ENCODE peak calls at places on chromosomes 4 and X, in nine cellular contexts. Q, F, X, C, K, U, P, O and A are unnamed samples.

GRCh38 chr4:15914291-15914690 is 24.2 kb downstream of the FGFBP1 start:
- DNase-seq in P (no peak), U (no peak), K (peak; percentile 54), Q (no peak), C (no peak), X (no peak), O (no peak), F (no peak), A (no peak)

GRCh38 chrX:10628906-10629305 is 8.5 kb upstream of the MID1 start:
- DNase-seq in K (no peak), P (no peak), U (no peak), F (no peak), Q (no peak), X (no peak), O (no peak), C (no peak), A (no peak)

GRCh38 chr4:107603430-107603829 is 116.6 kb downstream of the PAPSS1 start:
- DNase-seq in K (peak; percentile 54), C (no peak), Q (no peak), F (no peak), X (no peak), O (no peak), U (no peak), P (no peak), A (no peak)

GRCh38 chr4:10020871-10021676 is at the start of gene SLC2A9:
- DNase-seq in F (peak; percentile 59), O (no peak), K (no peak), C (no peak), Q (no peak), X (no peak), P (no peak), U (peak; percentile 39), A (no peak)

GRCh38 chrX:11180571-11180970 is 69.4 kb downstream of the HCCS start:
- DNase-seq in K (no peak), Q (no peak), U (no peak), P (no peak), F (no peak), O (no peak), C (no peak), X (no peak), A (no peak)

GRCh38 chrX:15686818-15687685 is 22.4 kb upstream of the CLTRN start:
- DNase-seq in C (peak; percentile 54), U (peak; percentile 83), Q (peak; percentile 35), F (peak; percentile 38), X (peak; percentile 6), O (peak; percentile 29), K (peak; percentile 61), P (peak; percentile 50), A (peak; percentile 77)

GRCh38 chrX:69501433-69501832 is 2.7 kb upstream of the NALF2 start:
- DNase-seq in P (no peak), O (no peak), U (peak; percentile 82), Q (no peak), K (no peak), C (peak; percentile 61), X (no peak), F (no peak), A (no peak)

GRCh38 chrX:46730765-46731164 is 28.2 kb downstream of the SLC9A7 start:
- DNase-seq in Q (no peak), P (no peak), O (no peak), X (no peak), U (no peak), C (no peak), K (no peak), F (no peak), A (no peak)

GRCh38 chr4:51836531-51836930 is 6.4 kb upstream of the DCUN1D4 start:
- DNase-seq in Q (no peak), O (no peak), U (no peak), X (no peak), F (no peak), C (no peak), K (no peak), P (no peak), A (no peak)

GRCh38 chr4:184165291-184165690 is 52.4 kb downstream of the ENPP6 start:
- DNase-seq in O (no peak), P (no peak), C (no peak), Q (no peak), K (peak; percentile 11), X (no peak), F (no peak), U (peak; percentile 71), A (no peak)

GRCh38 chr4:128483816-128484215 is 196.2 kb upstream of the PGRMC2 start:
- DNase-seq in U (no peak), Q (no peak), F (no peak), O (no peak), K (peak; percentile 27), C (no peak), P (no peak), X (no peak), A (no peak)

GRCh38 chrX:105463483-105463882 is 243.0 kb upstream of the TEX13A start:
- DNase-seq in O (no peak), F (no peak), C (no peak), Q (no peak), K (no peak), U (no peak), P (no peak), X (no peak), A (no peak)

GRCh38 chrX:123173833-123174232 is 10.2 kb upstream of the GRIA3 start:
- DNase-seq in K (no peak), O (peak; percentile 20), P (peak; percentile 21), C (peak; percentile 32), F (no peak), U (no peak), Q (no peak), X (no peak), A (no peak)

GRCh38 chrX:16702700-16703599 is 9.5 kb downstream of the CTPS2 start:
- DNase-seq in O (no peak), C (no peak), Q (no peak), K (no peak), F (no peak), U (no peak), X (no peak), P (no peak), A (no peak)

GRCh38 chrX:24424948-24425347 is 40.1 kb upstream of the PDK3 start:
- DNase-seq in P (no peak), X (no peak), C (no peak), U (no peak), K (peak; percentile 22), O (no peak), F (peak; percentile 50), Q (no peak), A (peak; percentile 58)

GRCh38 chrX:34638116-34638515 is 19.0 kb downstream of the TMEM47 start:
- DNase-seq in K (peak; percentile 54), U (no peak), P (no peak), X (no peak), F (no peak), C (peak; percentile 31), O (peak; percentile 10), Q (no peak), A (no peak)

GRCh38 chr4:11635336-11635735 is 206.6 kb upstream of the HS3ST1 start:
- DNase-seq in P (no peak), F (no peak), O (no peak), X (no peak), U (no peak), C (peak; percentile 52), Q (no peak), K (peak; percentile 86), A (no peak)

GRCh38 chr4:139603576-139604387 is 47.8 kb upstream of the SETD7 start:
- DNase-seq in F (no peak), C (peak; percentile 80), X (no peak), U (peak; percentile 85), Q (peak; percentile 17), O (peak; percentile 51), P (peak; percentile 45), K (peak; percentile 59), A (peak; percentile 61)

GRCh38 chrX:129636175-129636681 is 18.5 kb downstream of the APLN start:
- DNase-seq in P (no peak), O (peak; percentile 27), F (peak; percentile 78), X (no peak), C (no peak), U (no peak), K (no peak), Q (no peak), A (peak; percentile 58)

GRCh38 chr4:139014391-139015268 is 951 bp upstream of the NOCT start:
- DNase-seq in U (peak; percentile 57), C (peak; percentile 84), O (no peak), F (no peak), K (peak; percentile 94), Q (no peak), X (no peak), P (peak; percentile 48), A (peak; percentile 33)

GRCh38 chrX:17206584-17206983 is 168.4 kb upstream of the NHS start:
- DNase-seq in O (no peak), K (no peak), F (no peak), P (no peak), Q (no peak), U (no peak), X (no peak), C (no peak), A (no peak)

GRCh38 chrX:48761674-48762471 is at the start of gene GLOD5:
- DNase-seq in C (peak; percentile 39), F (peak; percentile 78), O (peak; percentile 53), P (no peak), K (no peak), U (peak; percentile 88), X (no peak), Q (no peak), A (peak; percentile 39)

GRCh38 chr4:25914670-25915358 is 794 bp downstream of the SMIM20 start:
- DNase-seq in F (no peak), X (no peak), Q (no peak), U (no peak), P (peak; percentile 24), O (no peak), C (no peak), K (no peak), A (no peak)

GRCh38 chr4:34105311-34105710 is 2139.0 kb downstream of the ARAP2 start:
- DNase-seq in P (no peak), X (no peak), F (no peak), C (no peak), U (no peak), K (no peak), O (no peak), Q (no peak), A (no peak)

GRCh38 chr4:150217192-150217591 is 138.9 kb downstream of the DCLK2 start:
- DNase-seq in C (peak; percentile 68), Q (no peak), O (no peak), U (no peak), F (no peak), K (peak; percentile 87), X (no peak), P (no peak), A (no peak)

GRCh38 chrX:10591363-10592036 is 28.9 kb downstream of the MID1 start:
- DNase-seq in Q (no peak), U (no peak), P (no peak), O (no peak), F (no peak), K (no peak), X (no peak), C (no peak), A (no peak)

GRCh38 chr4:103303011-103303410 is 104.9 kb upstream of the CENPE start:
- DNase-seq in P (no peak), O (no peak), C (no peak), Q (no peak), X (no peak), K (no peak), U (no peak), F (no peak), A (no peak)

GRCh38 chr4:7650606-7651400 is 216.1 kb upstream of the PSAPL1 start:
- DNase-seq in K (no peak), U (peak; percentile 92), P (no peak), Q (no peak), X (no peak), F (no peak), O (peak; percentile 79), C (no peak), A (no peak)

GRCh38 chr4:156294577-156294976 is 340.9 kb upstream of the CTSO start:
- DNase-seq in K (peak; percentile 87), P (no peak), X (no peak), C (peak; percentile 50), O (no peak), U (peak; percentile 53), F (no peak), Q (no peak), A (no peak)

GRCh38 chr4:52477191-52477590 is 181.9 kb downstream of the USP46 start:
- DNase-seq in F (no peak), K (no peak), C (no peak), Q (no peak), X (no peak), P (no peak), O (no peak), U (no peak), A (no peak)